ENCODE peak calls at places on chromosomes 11 and 22, in ten cellular contexts. One of them, this sample, is unnamed.

GRCh38 chr11:73040046-73040445 is 102.1 kb downstream of the FCHSD2 start:
- DNase-seq in astrocyte of the cerebellum: no peak
- DNase-seq in IMR-90: no peak
- DNase-seq in AG09309: no peak
- DNase-seq in heart left ventricle: no peak
- DNase-seq in choroid plexus epithelial cell: no peak
- DNase-seq in stomach: no peak
- DNase-seq in right lobe of liver: no peak
- DNase-seq in psoas muscle: no peak
- DNase-seq in body of pancreas: no peak
- DNase-seq in this sample: no peak

GRCh38 chr22:29308148-29308790 is 1.8 kb downstream of the GAS2L1 start:
- DNase-seq in heart left ventricle: peak; percentile 59
- DNase-seq in AG09309: no peak
- DNase-seq in stomach: no peak
- DNase-seq in astrocyte of the cerebellum: no peak
- DNase-seq in psoas muscle: peak; percentile 79
- DNase-seq in right lobe of liver: no peak
- DNase-seq in IMR-90: no peak
- DNase-seq in body of pancreas: peak; percentile 21
- DNase-seq in choroid plexus epithelial cell: no peak
- DNase-seq in this sample: no peak

GRCh38 chr22:27992294-27993165 is 73.5 kb upstream of the PITPNB start:
- DNase-seq in astrocyte of the cerebellum: no peak
- DNase-seq in body of pancreas: peak; percentile 9
- DNase-seq in right lobe of liver: peak; percentile 46
- DNase-seq in choroid plexus epithelial cell: no peak
- DNase-seq in IMR-90: no peak
- DNase-seq in psoas muscle: no peak
- DNase-seq in AG09309: no peak
- DNase-seq in stomach: peak; percentile 19
- DNase-seq in heart left ventricle: no peak
- DNase-seq in this sample: no peak

GRCh38 chr22:42780070-42780540 is 59.4 kb upstream of the A4GALT start:
- DNase-seq in IMR-90: peak; percentile 95
- DNase-seq in body of pancreas: peak; percentile 67
- DNase-seq in stomach: peak; percentile 51
- DNase-seq in psoas muscle: no peak
- DNase-seq in heart left ventricle: no peak
- DNase-seq in choroid plexus epithelial cell: peak; percentile 98
- DNase-seq in right lobe of liver: no peak
- DNase-seq in astrocyte of the cerebellum: peak; percentile 98
- DNase-seq in AG09309: peak; percentile 89
- DNase-seq in this sample: peak; percentile 96

GRCh38 chr11:125671561-125671960 is 9.1 kb downstream of the ACRV1 start:
- DNase-seq in IMR-90: no peak
- DNase-seq in heart left ventricle: no peak
- DNase-seq in right lobe of liver: no peak
- DNase-seq in psoas muscle: no peak
- DNase-seq in AG09309: no peak
- DNase-seq in stomach: no peak
- DNase-seq in choroid plexus epithelial cell: no peak
- DNase-seq in astrocyte of the cerebellum: no peak
- DNase-seq in body of pancreas: no peak
- DNase-seq in this sample: no peak

GRCh38 chr11:62539238-62539925 is 7.2 kb downstream of the AHNAK start:
- DNase-seq in heart left ventricle: peak; percentile 69
- DNase-seq in right lobe of liver: peak; percentile 62
- DNase-seq in AG09309: peak; percentile 74
- DNase-seq in astrocyte of the cerebellum: peak; percentile 76
- DNase-seq in stomach: peak; percentile 63
- DNase-seq in body of pancreas: no peak
- DNase-seq in psoas muscle: peak; percentile 90
- DNase-seq in choroid plexus epithelial cell: peak; percentile 84
- DNase-seq in IMR-90: peak; percentile 93
- DNase-seq in this sample: peak; percentile 93

GRCh38 chr11:129976371-129976770 is 26.3 kb downstream of the PRDM10 start:
- DNase-seq in AG09309: no peak
- DNase-seq in psoas muscle: no peak
- DNase-seq in right lobe of liver: no peak
- DNase-seq in stomach: no peak
- DNase-seq in body of pancreas: no peak
- DNase-seq in choroid plexus epithelial cell: no peak
- DNase-seq in heart left ventricle: no peak
- DNase-seq in IMR-90: no peak
- DNase-seq in astrocyte of the cerebellum: no peak
- DNase-seq in this sample: no peak

GRCh38 chr11:2257023-2257700 is 13.2 kb downstream of the ASCL2 start:
- DNase-seq in right lobe of liver: peak; percentile 37
- DNase-seq in heart left ventricle: no peak
- DNase-seq in IMR-90: no peak
- DNase-seq in AG09309: no peak
- DNase-seq in astrocyte of the cerebellum: no peak
- DNase-seq in psoas muscle: peak; percentile 48
- DNase-seq in choroid plexus epithelial cell: no peak
- DNase-seq in body of pancreas: no peak
- DNase-seq in stomach: peak; percentile 71
- DNase-seq in this sample: no peak

GRCh38 chr11:35288817-35289541 is 130.4 kb downstream of the SLC1A2 start:
- DNase-seq in right lobe of liver: no peak
- DNase-seq in AG09309: peak; percentile 40
- DNase-seq in astrocyte of the cerebellum: peak; percentile 83
- DNase-seq in stomach: no peak
- DNase-seq in psoas muscle: no peak
- DNase-seq in IMR-90: peak; percentile 80
- DNase-seq in choroid plexus epithelial cell: peak; percentile 80
- DNase-seq in heart left ventricle: no peak
- DNase-seq in body of pancreas: no peak
- DNase-seq in this sample: peak; percentile 83

GRCh38 chr22:47269689-47270088 is 507.2 kb downstream of the TBC1D22A start:
- DNase-seq in body of pancreas: no peak
- DNase-seq in stomach: no peak
- DNase-seq in choroid plexus epithelial cell: no peak
- DNase-seq in astrocyte of the cerebellum: no peak
- DNase-seq in heart left ventricle: no peak
- DNase-seq in AG09309: no peak
- DNase-seq in IMR-90: no peak
- DNase-seq in psoas muscle: no peak
- DNase-seq in right lobe of liver: no peak
- DNase-seq in this sample: no peak
- TF ChIP-seq CTCF in body of pancreas: no peak
- TF ChIP-seq CTCF in stomach: no peak
- TF ChIP-seq CTCF in choroid plexus epithelial cell: no peak
- TF ChIP-seq CTCF in astrocyte of the cerebellum: no peak
- TF ChIP-seq CTCF in heart left ventricle: no peak
- TF ChIP-seq CTCF in AG09309: no peak
- TF ChIP-seq CTCF in IMR-90: no peak
- TF ChIP-seq CTCF in psoas muscle: no peak
- TF ChIP-seq CTCF in right lobe of liver: no peak
- TF ChIP-seq CTCF in this sample: no peak

DNA sequence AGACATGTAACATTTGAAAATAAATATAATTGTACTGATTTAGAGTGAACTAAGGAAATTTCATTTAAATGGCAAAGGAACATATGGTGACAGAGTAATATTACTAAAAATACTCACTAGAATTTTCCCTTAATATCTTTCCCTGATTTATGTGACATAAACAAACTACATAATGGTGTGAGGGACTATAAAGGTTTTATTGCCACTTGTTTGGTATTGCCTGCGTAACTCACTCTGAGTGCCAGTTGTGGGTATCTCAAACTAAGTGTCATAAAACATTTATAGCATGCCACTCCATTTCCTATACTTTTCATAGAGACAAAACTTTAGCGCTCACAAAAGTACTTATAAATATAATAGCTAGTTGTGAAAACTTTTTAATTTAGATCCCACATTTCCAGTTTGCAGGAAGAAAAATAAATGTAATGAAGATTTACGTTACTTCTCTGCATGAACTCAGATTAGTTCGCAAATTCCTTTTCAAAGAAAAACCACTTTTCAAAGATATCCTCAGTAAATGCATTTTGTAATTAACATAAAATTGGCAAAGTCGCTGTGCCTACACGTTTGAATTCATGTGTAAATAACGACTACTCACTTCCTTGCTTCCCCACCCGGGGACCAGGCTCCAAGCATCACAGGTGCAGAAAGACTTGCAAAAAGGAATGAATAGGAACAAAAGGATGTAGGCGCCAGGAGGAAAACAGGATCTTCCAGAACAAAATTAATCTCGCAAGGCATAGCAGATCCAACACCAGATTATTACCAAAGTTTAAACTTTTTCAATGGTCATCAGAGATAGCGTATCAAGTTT is 1.6 kb upstream of the QSER1 start:
- DNase-seq in heart left ventricle: no peak
- DNase-seq in IMR-90: no peak
- DNase-seq in AG09309: no peak
- DNase-seq in body of pancreas: no peak
- DNase-seq in choroid plexus epithelial cell: no peak
- DNase-seq in stomach: no peak
- DNase-seq in psoas muscle: no peak
- DNase-seq in astrocyte of the cerebellum: no peak
- DNase-seq in right lobe of liver: no peak
- DNase-seq in this sample: no peak
- H3K4me3 ChIP-seq in heart left ventricle: no peak overlapping the region
- H3K4me3 ChIP-seq in IMR-90: no peak overlapping the region
- H3K4me3 ChIP-seq in AG09309: no peak overlapping the region
- H3K4me3 ChIP-seq in body of pancreas: no peak overlapping the region
- H3K4me3 ChIP-seq in choroid plexus epithelial cell: no peak overlapping the region
- H3K4me3 ChIP-seq in stomach: no peak overlapping the region
- H3K4me3 ChIP-seq in psoas muscle: peak overlapping the region; percentile 78
- H3K4me3 ChIP-seq in astrocyte of the cerebellum: no peak overlapping the region
- H3K4me3 ChIP-seq in right lobe of liver: no peak overlapping the region
- H3K4me3 ChIP-seq in this sample: no peak overlapping the region

DNA sequence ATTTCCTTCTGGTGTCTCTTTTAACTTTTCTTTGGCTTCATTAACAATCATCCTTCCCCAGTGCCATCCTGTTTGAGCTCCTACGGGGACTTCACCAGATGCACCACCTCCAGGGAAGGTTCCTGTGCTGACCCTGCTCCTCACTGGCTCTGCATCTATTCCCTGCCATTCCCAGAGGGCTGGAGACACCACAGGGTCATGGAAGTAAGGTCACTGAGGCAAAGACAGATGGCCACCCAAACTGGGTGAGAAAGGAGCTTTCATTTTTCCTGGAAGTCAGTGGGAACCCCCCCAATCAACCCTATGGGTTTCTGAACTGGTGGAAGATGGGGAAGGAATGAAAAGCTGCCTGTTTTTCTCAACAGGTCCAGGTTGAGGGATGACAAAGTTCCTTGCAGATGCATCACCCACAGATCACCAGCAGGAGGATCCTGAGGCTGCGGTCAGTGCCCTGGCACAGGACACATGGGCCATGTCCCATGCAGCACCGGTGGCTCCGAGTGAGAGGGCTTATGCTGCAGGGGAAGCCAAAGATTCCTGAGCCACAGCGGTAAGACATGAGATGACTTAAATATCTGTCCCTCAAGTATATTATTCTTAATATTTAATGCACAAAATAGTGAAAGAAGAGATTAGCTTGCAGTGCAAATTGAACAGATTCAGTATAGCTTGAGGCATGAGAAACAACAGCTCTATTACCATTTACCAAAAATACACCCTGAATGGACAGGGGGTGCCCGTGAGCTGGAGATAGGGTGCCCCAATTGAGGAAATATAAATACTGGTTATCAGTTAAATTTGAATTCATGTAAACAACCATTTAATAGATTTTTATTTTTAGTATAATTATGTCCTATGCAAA is 73.0 kb upstream of the VPREB1 start:
- DNase-seq in choroid plexus epithelial cell: peak; percentile 18
- DNase-seq in psoas muscle: no peak
- DNase-seq in heart left ventricle: no peak
- DNase-seq in right lobe of liver: no peak
- DNase-seq in body of pancreas: no peak
- DNase-seq in stomach: no peak
- DNase-seq in AG09309: no peak
- DNase-seq in IMR-90: no peak
- DNase-seq in astrocyte of the cerebellum: no peak
- DNase-seq in this sample: peak; percentile 13
- TF ChIP-seq CTCF in choroid plexus epithelial cell: peak; percentile 57
- TF ChIP-seq CTCF in psoas muscle: no peak
- TF ChIP-seq CTCF in heart left ventricle: no peak
- TF ChIP-seq CTCF in right lobe of liver: peak; percentile 36
- TF ChIP-seq CTCF in body of pancreas: no peak
- TF ChIP-seq CTCF in stomach: no peak
- TF ChIP-seq CTCF in AG09309: peak; percentile 26
- TF ChIP-seq CTCF in IMR-90: peak; percentile 9
- TF ChIP-seq CTCF in astrocyte of the cerebellum: peak; percentile 28
- TF ChIP-seq CTCF in this sample: peak; percentile 33

GRCh38 chr11:46700251-46701077 is at the start of the genes ARHGAP1 and ZNF408:
- DNase-seq in astrocyte of the cerebellum: peak; percentile 98
- DNase-seq in stomach: peak; percentile 99
- DNase-seq in psoas muscle: peak; percentile 100
- DNase-seq in body of pancreas: peak; percentile 99
- DNase-seq in AG09309: peak; percentile 94
- DNase-seq in choroid plexus epithelial cell: peak; percentile 99
- DNase-seq in right lobe of liver: peak; percentile 99
- DNase-seq in IMR-90: peak; percentile 98
- DNase-seq in heart left ventricle: peak; percentile 99
- DNase-seq in this sample: peak; percentile 98

GRCh38 chr11:46697303-46697702 is 3.1 kb downstream of the ARHGAP1 start:
- DNase-seq in heart left ventricle: peak; percentile 57
- DNase-seq in choroid plexus epithelial cell: peak; percentile 39
- DNase-seq in psoas muscle: no peak
- DNase-seq in stomach: no peak
- DNase-seq in IMR-90: no peak
- DNase-seq in astrocyte of the cerebellum: no peak
- DNase-seq in right lobe of liver: no peak
- DNase-seq in AG09309: no peak
- DNase-seq in body of pancreas: no peak
- DNase-seq in this sample: no peak

GRCh38 chr11:46696212-46696558 is 4.2 kb downstream of the ARHGAP1 start:
- DNase-seq in astrocyte of the cerebellum: no peak
- DNase-seq in right lobe of liver: peak; percentile 93
- DNase-seq in AG09309: no peak
- DNase-seq in IMR-90: no peak
- DNase-seq in heart left ventricle: peak; percentile 91
- DNase-seq in psoas muscle: peak; percentile 94
- DNase-seq in body of pancreas: no peak
- DNase-seq in choroid plexus epithelial cell: no peak
- DNase-seq in stomach: no peak
- DNase-seq in this sample: no peak

GRCh38 chr11:46697723-46698122 is 2.7 kb downstream of the ARHGAP1 start:
- DNase-seq in IMR-90: no peak
- DNase-seq in stomach: no peak
- DNase-seq in body of pancreas: no peak
- DNase-seq in AG09309: no peak
- DNase-seq in heart left ventricle: no peak
- DNase-seq in astrocyte of the cerebellum: no peak
- DNase-seq in choroid plexus epithelial cell: no peak
- DNase-seq in psoas muscle: no peak
- DNase-seq in right lobe of liver: no peak
- DNase-seq in this sample: no peak

DNA sequence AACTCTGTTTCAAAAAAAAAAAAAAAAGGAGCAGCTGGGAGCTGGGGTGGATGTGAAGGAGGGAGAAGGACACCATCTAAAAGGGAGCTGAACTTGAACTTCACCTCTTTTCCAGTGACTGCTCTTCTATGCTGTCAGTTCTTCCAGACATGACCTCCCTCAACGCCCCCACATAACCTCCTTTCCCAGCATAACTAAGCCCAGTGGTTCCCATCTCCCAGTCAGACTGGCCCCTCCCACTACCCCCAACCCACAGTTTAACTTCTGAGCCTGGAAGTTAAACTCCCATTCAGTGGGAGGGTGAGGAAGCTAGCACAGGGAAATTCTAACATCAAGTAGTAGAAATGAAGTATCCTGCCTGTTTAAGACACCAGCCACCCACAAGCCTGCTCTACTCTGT is 1.8 kb downstream of the ARHGAP1 start:
- DNase-seq in choroid plexus epithelial cell: no peak
- DNase-seq in astrocyte of the cerebellum: no peak
- DNase-seq in body of pancreas: no peak
- DNase-seq in right lobe of liver: no peak
- DNase-seq in psoas muscle: no peak
- DNase-seq in IMR-90: no peak
- DNase-seq in heart left ventricle: no peak
- DNase-seq in AG09309: no peak
- DNase-seq in stomach: no peak
- DNase-seq in this sample: peak; percentile 22
- H3K4me3 ChIP-seq in choroid plexus epithelial cell: peak overlapping the region; percentile 16
- H3K4me3 ChIP-seq in astrocyte of the cerebellum: no peak overlapping the region
- H3K4me3 ChIP-seq in body of pancreas: no peak overlapping the region
- H3K4me3 ChIP-seq in right lobe of liver: no peak overlapping the region
- H3K4me3 ChIP-seq in psoas muscle: peak overlapping the region; percentile 99
- H3K4me3 ChIP-seq in IMR-90: no peak overlapping the region
- H3K4me3 ChIP-seq in heart left ventricle: peak overlapping the region; percentile 100
- H3K4me3 ChIP-seq in AG09309: no peak overlapping the region
- H3K4me3 ChIP-seq in stomach: peak overlapping the region; percentile 5
- H3K4me3 ChIP-seq in this sample: peak overlapping the region; percentile 19